ENCODE peak calls at places on chromosome 19, in seven cellular contexts. E is IMR-90, P is mesenchymal stem cell, L is H9, Q is trophoblast cell, Y is H1, W is mesendoderm. C is an unnamed sample.

GRCh38 chr19:19146000-19146608 is 7.8 kb upstream of the TMEM161A start:
- DNase-seq in Q (peak), L (peak), P (peak), E (peak), Y (peak), W (peak), C (peak)

GRCh38 chr19:54231077-54231931 is 8.5 kb upstream of the LILRB3 start:
- DNase-seq in W (peak), P (peak), Y (peak), Q (peak), L (peak), E (peak), C (peak)

GRCh38 chr19:19468424-19469050 is 46.8 kb downstream of the TSSK6 start:
- DNase-seq in E (no peak), Y (no peak), L (no peak), P (peak), W (no peak), Q (no peak), C (no peak)

GRCh38 chr19:8487137-8487851 is 15.1 kb downstream of the PRAM1 start:
- DNase-seq in Q (peak), P (no peak), L (no peak), W (peak), Y (no peak), E (no peak), C (no peak)

GRCh38 chr19:36605101-36605838 is at the start of gene ZNF382:
- DNase-seq in E (peak), L (peak), Y (no peak), P (peak), Q (peak), W (peak), C (peak)

GRCh38 chr19:29542776-29543175 is 17.0 kb downstream of the VSTM2B start:
- DNase-seq in Y (no peak), Q (no peak), P (no peak), W (no peak), E (no peak), L (peak), C (no peak)

GRCh38 chr19:49409441-49410029 is 13.7 kb downstream of the PTH2 start:
- DNase-seq in E (no peak), P (no peak), L (no peak), Y (no peak), Q (no peak), W (no peak), C (no peak)

GRCh38 chr19:47618771-47619170 is 9.8 kb downstream of the BICRA start:
- DNase-seq in Q (no peak), P (no peak), L (no peak), Y (no peak), E (peak), W (no peak), C (no peak)

GRCh38 chr19:12783849-12784393 is 7.4 kb upstream of the JUNB start:
- DNase-seq in Y (no peak), E (no peak), Q (no peak), L (no peak), W (no peak), P (peak), C (no peak)

GRCh38 chr19:40417714-40417996 is 4.5 kb upstream of the PRX start:
- DNase-seq in E (no peak), W (no peak), Q (no peak), Y (no peak), P (no peak), L (no peak), C (no peak)

GRCh38 chr19:40415799-40416198 is 2.6 kb upstream of the PRX start:
- DNase-seq in P (no peak), L (no peak), W (no peak), Y (no peak), E (no peak), Q (no peak), C (no peak)

GRCh38 chr19:40419066-40419612 is 6.0 kb upstream of the PRX start:
- DNase-seq in E (no peak), W (no peak), L (peak), Y (no peak), Q (no peak), P (peak), C (no peak)

GRCh38 chr19:40418040-40418439 is 4.9 kb upstream of the PRX start:
- DNase-seq in P (no peak), E (no peak), L (no peak), Q (no peak), W (no peak), Y (no peak), C (no peak)

GRCh38 chr19:40416918-40417713 is 3.9 kb upstream of the PRX start:
- DNase-seq in W (no peak), Y (no peak), P (peak), L (no peak), Q (peak), E (peak), C (no peak)
- H3K18ac ChIP-seq in W (no peak), Y (no peak), P (peak), L (peak), Q (peak), E (peak), C (peak)

GRCh38 chr19:17405250-17406038 is at the start of gene BST2:
- DNase-seq in P (peak), Q (peak), Y (no peak), W (peak), L (peak), E (peak), C (no peak)
- H3K18ac ChIP-seq in P (peak), Q (no peak), Y (peak), W (peak), L (peak), E (no peak), C (peak)

GRCh38 chr19:33194884-33195710 is 967 bp downstream of the LRP3 start:
- DNase-seq in L (no peak), Q (peak), P (peak), E (peak), Y (no peak), W (peak), C (no peak)

GRCh38 chr19:33197591-33198000 is 3.5 kb downstream of the LRP3 start:
- DNase-seq in P (no peak), L (no peak), Y (no peak), W (no peak), E (no peak), Q (no peak), C (no peak)

GRCh38 chr19:33196446-33197193 is 2.5 kb downstream of the LRP3 start:
- DNase-seq in Q (no peak), W (no peak), E (no peak), L (no peak), P (no peak), Y (no peak), C (no peak)

GRCh38 chr19:33194527-33194883 is 375 bp downstream of the LRP3 start:
- DNase-seq in W (no peak), Q (peak), L (no peak), Y (no peak), P (peak), E (no peak), C (no peak)

DNA sequence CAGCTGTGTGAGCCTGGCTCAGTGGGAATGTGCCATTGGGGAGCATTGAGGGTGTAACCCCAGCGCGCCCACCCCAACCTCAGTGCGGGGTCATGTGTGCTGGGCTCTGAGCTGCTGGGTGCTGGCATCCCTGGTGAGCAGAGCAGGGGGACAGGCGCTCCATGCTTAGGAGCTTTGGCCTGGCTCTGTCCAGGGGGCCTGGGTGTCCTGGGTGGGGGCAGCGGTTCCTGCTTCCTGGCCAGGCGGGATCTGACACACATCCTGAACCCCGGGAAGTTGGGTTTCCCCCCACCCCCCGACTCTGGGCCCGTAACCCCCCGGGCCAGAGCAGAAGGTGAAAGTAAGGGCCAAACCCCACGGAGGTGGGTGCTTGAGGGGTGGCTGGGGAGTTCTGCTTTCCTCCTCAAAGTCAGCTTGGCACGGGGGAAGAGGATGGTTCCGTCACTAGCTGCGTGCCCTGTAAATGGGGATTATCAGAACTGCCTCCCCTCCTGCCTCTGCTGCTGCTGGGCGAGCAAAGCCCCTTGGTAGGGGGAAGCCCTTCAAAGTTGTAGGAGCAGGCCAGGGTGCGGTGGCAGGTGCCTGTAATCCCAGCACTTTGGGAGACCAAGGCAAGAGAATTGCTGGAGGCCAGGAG is 1.7 kb downstream of the LRP3 start:
- DNase-seq in E (no peak), Y (no peak), P (no peak), Q (no peak), W (no peak), L (no peak), C (no peak)
- H3K18ac ChIP-seq in E (no peak), Y (no peak), P (peak), Q (no peak), W (no peak), L (no peak), C (peak)

GRCh38 chr19:2763687-2764086 is 19.4 kb downstream of the SGTA start:
- DNase-seq in L (no peak), P (no peak), W (no peak), E (no peak), Y (no peak), Q (no peak), C (no peak)

GRCh38 chr19:2764945-2765344 is 18.1 kb downstream of the SGTA start:
- DNase-seq in Y (no peak), W (no peak), P (no peak), Q (no peak), E (no peak), L (no peak), C (no peak)

GRCh38 chr19:2761309-2761677 is 21.5 kb upstream of the SLC39A3 start:
- DNase-seq in E (no peak), Q (no peak), P (no peak), L (no peak), Y (no peak), W (no peak), C (no peak)

GRCh38 chr19:2761876-2762782 is 20.9 kb downstream of the SGTA start:
- DNase-seq in E (no peak), Y (no peak), W (no peak), L (no peak), Q (no peak), P (no peak), C (no peak)

GRCh38 chr19:2762783-2763496 is 20.1 kb downstream of the SGTA start:
- DNase-seq in E (no peak), Y (no peak), Q (no peak), P (no peak), W (no peak), L (no peak), C (no peak)
- H3K18ac ChIP-seq in E (no peak), Y (no peak), Q (no peak), P (no peak), W (no peak), L (no peak), C (no peak)

GRCh38 chr19:37931941-37932655 is 25.1 kb downstream of the SIPA1L3 start:
- DNase-seq in W (peak), P (peak), Q (peak), Y (peak), L (peak), E (peak), C (peak)

GRCh38 chr19:37926711-37927110 is 19.7 kb downstream of the SIPA1L3 start:
- DNase-seq in Y (no peak), E (no peak), W (no peak), L (no peak), Q (no peak), P (no peak), C (no peak)

GRCh38 chr19:37930416-37930815 is 23.4 kb downstream of the SIPA1L3 start:
- DNase-seq in L (no peak), Q (no peak), Y (no peak), P (no peak), E (no peak), W (no peak), C (no peak)

GRCh38 chr19:37928527-37929286 is 21.7 kb downstream of the SIPA1L3 start:
- DNase-seq in P (no peak), Y (no peak), Q (no peak), L (peak), W (peak), E (no peak), C (no peak)

GRCh38 chr19:37929512-37929911 is 22.5 kb downstream of the SIPA1L3 start:
- DNase-seq in L (peak), E (no peak), W (no peak), Y (no peak), P (no peak), Q (no peak), C (no peak)
- H3K18ac ChIP-seq in L (no peak), E (no peak), W (no peak), Y (no peak), P (no peak), Q (no peak), C (no peak)

DNA sequence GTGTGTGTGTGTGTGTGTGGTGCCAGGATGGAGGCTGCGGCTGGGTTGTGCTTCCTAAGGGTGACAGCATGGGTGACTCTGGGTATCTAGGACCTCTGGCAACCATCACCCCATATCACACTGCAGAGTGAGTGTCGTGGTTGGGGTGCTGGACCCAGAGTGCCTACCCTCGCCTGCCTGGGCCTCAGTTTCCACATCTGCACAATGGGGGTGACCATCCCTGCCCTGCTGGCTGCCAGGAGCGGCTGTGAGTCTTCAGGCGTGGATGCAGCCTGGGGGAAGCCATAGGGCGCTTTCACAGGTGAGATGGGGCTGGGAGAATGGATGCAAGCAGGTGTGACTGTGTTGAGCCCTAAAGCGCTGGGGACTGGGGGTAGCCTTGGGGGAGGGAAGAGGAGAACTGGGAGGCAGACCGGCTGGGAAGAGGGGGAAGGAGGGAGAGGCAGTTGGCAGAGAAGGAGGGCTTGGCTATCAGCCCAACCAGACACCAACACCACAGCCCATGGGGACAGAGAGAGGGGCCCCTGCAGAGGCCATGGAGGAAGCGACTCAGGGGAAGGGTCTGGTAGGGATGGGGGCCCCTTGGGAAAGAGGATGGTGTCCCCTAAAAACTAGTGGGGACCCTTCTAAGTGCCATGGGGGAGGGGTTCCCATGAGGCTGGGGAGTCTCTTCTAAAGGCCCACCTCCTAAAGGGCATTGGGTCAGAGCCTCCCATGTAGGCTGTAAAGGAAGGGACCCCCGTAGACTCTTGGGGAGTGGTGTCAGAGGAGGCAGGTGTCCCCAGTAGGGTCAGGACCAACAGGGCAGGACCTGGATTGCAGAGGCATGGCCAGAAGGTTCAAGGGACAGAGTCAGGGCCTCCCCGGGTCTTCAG is 1.7 kb downstream of the PLPPR2 start:
- DNase-seq in P (no peak), Q (no peak), W (no peak), Y (no peak), L (no peak), E (no peak), C (no peak)
- H3K18ac ChIP-seq in P (no peak), Q (no peak), W (no peak), Y (no peak), L (no peak), E (no peak), C (no peak)

DNA sequence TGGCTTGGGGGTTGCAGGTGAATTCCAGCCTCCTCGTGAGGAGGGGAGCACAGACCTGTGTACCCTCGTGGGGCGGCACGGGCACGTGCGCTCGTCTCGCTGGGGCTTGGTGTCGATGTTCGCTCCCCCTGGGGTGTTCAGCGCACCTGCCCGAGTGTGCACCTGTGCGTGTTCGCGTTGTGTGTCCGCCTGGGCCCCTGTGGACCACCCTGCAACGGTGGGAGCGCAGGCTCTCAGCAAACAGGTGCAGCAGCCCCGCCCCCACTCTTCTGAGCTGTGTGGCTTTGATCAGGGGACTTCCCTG is 453 bp downstream of the SMIM17 start:
- DNase-seq in Y (no peak), P (no peak), W (no peak), L (no peak), Q (no peak), E (no peak), C (no peak)
- H3K18ac ChIP-seq in Y (no peak), P (no peak), W (no peak), L (no peak), Q (no peak), E (no peak), C (no peak)

GRCh38 chr19:45906221-45906620 is 3.8 kb upstream of the MYPOP start:
- DNase-seq in E (peak), P (peak), Q (peak), L (no peak), Y (no peak), W (no peak), C (no peak)

GRCh38 chr19:45901432-45901903 is 945 bp downstream of the MYPOP start:
- DNase-seq in W (peak), E (peak), Q (peak), L (peak), Y (no peak), P (peak), C (no peak)

GRCh38 chr19:45901912-45902650 is at the start of gene MYPOP:
- DNase-seq in Q (no peak), L (peak), P (peak), Y (no peak), E (no peak), W (peak), C (no peak)

GRCh38 chr19:45902651-45903625 is 525 bp upstream of the MYPOP start:
- DNase-seq in W (peak), Y (peak), Q (peak), E (peak), P (peak), L (peak), C (peak)

DNA sequence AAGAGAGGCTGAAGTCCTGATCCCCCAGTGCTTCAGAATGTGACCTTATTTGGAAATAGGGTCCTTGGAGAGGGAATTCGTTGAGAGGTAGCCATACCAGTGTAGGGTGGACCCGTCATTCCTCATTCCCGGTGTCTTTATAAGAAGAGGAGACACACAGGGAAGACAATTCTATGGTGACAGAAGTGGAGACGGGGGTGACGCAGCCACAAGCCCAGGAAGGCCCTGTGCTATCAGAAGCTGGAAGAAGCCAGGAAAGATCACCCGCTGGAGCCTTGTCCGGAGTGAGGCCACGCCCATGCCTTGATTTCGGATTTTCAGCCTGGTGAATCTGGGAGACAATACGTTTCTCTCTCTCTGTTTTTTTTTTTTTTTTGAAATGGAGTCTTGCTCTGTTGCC is 2.6 kb upstream of the MYPOP start:
- DNase-seq in Q (peak), Y (no peak), E (no peak), L (no peak), W (no peak), P (no peak), C (no peak)
- H3K18ac ChIP-seq in Q (no peak), Y (no peak), E (no peak), L (no peak), W (no peak), P (no peak), C (no peak)

GRCh38 chr19:539429-540030 is 4.3 kb upstream of the GZMM start:
- DNase-seq in P (no peak), E (no peak), Y (no peak), W (no peak), L (peak), Q (peak), C (no peak)

GRCh38 chr19:542173-542866 is 1.5 kb upstream of the GZMM start:
- DNase-seq in Y (no peak), L (peak), Q (no peak), E (no peak), P (no peak), W (no peak), C (no peak)

GRCh38 chr19:540867-541637 is 2.8 kb upstream of the GZMM start:
- DNase-seq in E (no peak), Y (no peak), P (no peak), W (no peak), Q (no peak), L (peak), C (no peak)

GRCh38 chr19:543912-544608 is at the start of gene GZMM:
- DNase-seq in Y (no peak), E (no peak), L (peak), Q (no peak), W (no peak), P (no peak), C (no peak)

DNA sequence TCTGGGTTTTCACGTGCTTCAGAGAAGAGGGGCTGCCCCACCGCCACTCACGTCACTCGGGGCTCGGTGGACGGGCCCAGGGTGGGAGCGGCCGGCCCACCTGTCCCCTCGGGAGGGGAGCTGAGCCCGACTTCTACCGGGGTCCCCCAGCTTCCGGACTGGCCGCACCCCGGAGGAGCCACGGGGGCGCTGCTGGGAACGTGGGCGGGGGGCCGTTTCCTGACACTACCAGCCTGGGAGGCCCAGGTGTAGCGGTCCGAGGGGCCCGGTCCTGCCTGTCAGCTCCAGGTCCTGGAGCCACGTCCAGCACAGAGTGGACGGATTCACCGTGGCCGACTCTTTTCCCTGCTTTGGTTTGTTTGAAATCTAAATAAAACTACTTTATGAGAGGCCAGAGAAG is 2.2 kb upstream of the GZMM start:
- DNase-seq in L (no peak), E (no peak), W (no peak), Y (no peak), P (no peak), Q (no peak), C (no peak)
- H3K18ac ChIP-seq in L (no peak), E (no peak), W (no peak), Y (no peak), P (no peak), Q (no peak), C (no peak)

GRCh38 chr19:3745363-3746045 is 16.0 kb downstream of the APBA3 start:
- DNase-seq in L (no peak), P (no peak), Q (no peak), Y (no peak), E (no peak), W (no peak), C (no peak)
- H3K18ac ChIP-seq in L (no peak), P (no peak), Q (no peak), Y (no peak), E (no peak), W (no peak), C (no peak)